ENCODE peak calls at places on chromosomes 7 and 10, in four cellular contexts. One of them, this sample, is unnamed.

GRCh38 chr10:131843089-131843595 is 57.7 kb upstream of the PPP2R2D start:
- DNase-seq in PC-3: no peak
- DNase-seq in NCI-H748 treated with DMSO at 0.1 percent for 48 hours: no peak
- DNase-seq in SK-N-SH: no peak
- DNase-seq in this sample: no peak

GRCh38 chr10:23051855-23052309 is 43.5 kb upstream of the MSRB2 start:
- DNase-seq in SK-N-SH: no peak
- DNase-seq in NCI-H748 treated with DMSO at 0.1 percent for 48 hours: no peak
- DNase-seq in PC-3: peak
- DNase-seq in this sample: peak

GRCh38 chr10:42939685-42940366 is 137.0 kb upstream of the RET start:
- DNase-seq in PC-3: no peak
- DNase-seq in NCI-H748 treated with DMSO at 0.1 percent for 48 hours: no peak
- DNase-seq in SK-N-SH: no peak
- DNase-seq in this sample: no peak

GRCh38 chr7:150431839-150432658 is 18.4 kb upstream of the GIMAP8 start:
- DNase-seq in PC-3: no peak
- DNase-seq in SK-N-SH: no peak
- DNase-seq in NCI-H748 treated with DMSO at 0.1 percent for 48 hours: no peak
- DNase-seq in this sample: no peak

GRCh38 chr10:31197886-31198285 is 121.1 kb upstream of the ZEB1 start:
- DNase-seq in NCI-H748 treated with DMSO at 0.1 percent for 48 hours: no peak
- DNase-seq in PC-3: peak
- DNase-seq in SK-N-SH: no peak
- DNase-seq in this sample: peak

GRCh38 chr7:142808802-142809583 is 38.2 kb downstream of the PRSS2 start:
- DNase-seq in PC-3: peak
- DNase-seq in NCI-H748 treated with DMSO at 0.1 percent for 48 hours: no peak
- DNase-seq in SK-N-SH: no peak
- DNase-seq in this sample: peak

GRCh38 chr10:58293989-58294388 is 25.0 kb downstream of the CISD1 start:
- DNase-seq in NCI-H748 treated with DMSO at 0.1 percent for 48 hours: no peak
- DNase-seq in PC-3: no peak
- DNase-seq in SK-N-SH: no peak
- DNase-seq in this sample: no peak

GRCh38 chr10:68261132-68261856 is 29.4 kb upstream of the ATOH7 start:
- DNase-seq in PC-3: no peak
- DNase-seq in SK-N-SH: no peak
- DNase-seq in NCI-H748 treated with DMSO at 0.1 percent for 48 hours: no peak
- DNase-seq in this sample: peak

GRCh38 chr7:18495412-18496335 is at the start of gene HDAC9:
- DNase-seq in PC-3: no peak
- DNase-seq in NCI-H748 treated with DMSO at 0.1 percent for 48 hours: peak
- DNase-seq in SK-N-SH: peak
- DNase-seq in this sample: peak

GRCh38 chr10:124091646-124092269 is 1.6 kb downstream of the CHST15 start:
- DNase-seq in NCI-H748 treated with DMSO at 0.1 percent for 48 hours: no peak
- DNase-seq in PC-3: no peak
- DNase-seq in SK-N-SH: peak
- DNase-seq in this sample: peak

GRCh38 chr7:44225566-44226395 is 25.0 kb downstream of the YKT6 start:
- DNase-seq in PC-3: no peak
- DNase-seq in NCI-H748 treated with DMSO at 0.1 percent for 48 hours: no peak
- DNase-seq in SK-N-SH: peak
- DNase-seq in this sample: no peak

GRCh38 chr7:140316165-140316661 is 82.1 kb downstream of the SLC37A3 start:
- DNase-seq in NCI-H748 treated with DMSO at 0.1 percent for 48 hours: no peak
- DNase-seq in SK-N-SH: no peak
- DNase-seq in PC-3: peak
- DNase-seq in this sample: peak

GRCh38 chr7:151349507-151349853 is 7.9 kb downstream of the NUB1 start:
- DNase-seq in PC-3: no peak
- DNase-seq in NCI-H748 treated with DMSO at 0.1 percent for 48 hours: no peak
- DNase-seq in SK-N-SH: no peak
- DNase-seq in this sample: no peak

GRCh38 chr10:122849900-122850605 is 4.4 kb upstream of the CUZD1 start:
- DNase-seq in SK-N-SH: no peak
- DNase-seq in NCI-H748 treated with DMSO at 0.1 percent for 48 hours: no peak
- DNase-seq in PC-3: peak
- DNase-seq in this sample: peak

GRCh38 chr10:92740762-92741161 is 51.0 kb downstream of the HHEX start:
- DNase-seq in NCI-H748 treated with DMSO at 0.1 percent for 48 hours: no peak
- DNase-seq in PC-3: no peak
- DNase-seq in SK-N-SH: no peak
- DNase-seq in this sample: no peak

GRCh38 chr7:2078899-2079298 is 153.8 kb downstream of the MAD1L1 start:
- DNase-seq in PC-3: no peak
- DNase-seq in NCI-H748 treated with DMSO at 0.1 percent for 48 hours: no peak
- DNase-seq in SK-N-SH: peak
- DNase-seq in this sample: no peak

GRCh38 chr10:128693493-128694132 is 567.4 kb upstream of the MKI67 start:
- DNase-seq in PC-3: no peak
- DNase-seq in SK-N-SH: no peak
- DNase-seq in NCI-H748 treated with DMSO at 0.1 percent for 48 hours: no peak
- DNase-seq in this sample: no peak

GRCh38 chr7:55381696-55382095 is 16.6 kb downstream of the LANCL2 start:
- DNase-seq in PC-3: no peak
- DNase-seq in SK-N-SH: no peak
- DNase-seq in NCI-H748 treated with DMSO at 0.1 percent for 48 hours: no peak
- DNase-seq in this sample: no peak

GRCh38 chr7:44182827-44183226 is 6.4 kb downstream of the GCK start:
- DNase-seq in SK-N-SH: no peak
- DNase-seq in PC-3: no peak
- DNase-seq in NCI-H748 treated with DMSO at 0.1 percent for 48 hours: no peak
- DNase-seq in this sample: no peak

GRCh38 chr10:103845983-103846382 is 9.4 kb downstream of the SH3PXD2A start:
- DNase-seq in SK-N-SH: no peak
- DNase-seq in NCI-H748 treated with DMSO at 0.1 percent for 48 hours: no peak
- DNase-seq in PC-3: no peak
- DNase-seq in this sample: no peak

GRCh38 chr7:41890631-41891265 is 187.9 kb upstream of the INHBA start:
- DNase-seq in NCI-H748 treated with DMSO at 0.1 percent for 48 hours: no peak
- DNase-seq in PC-3: no peak
- DNase-seq in SK-N-SH: no peak
- DNase-seq in this sample: no peak

GRCh38 chr10:43220971-43221418 is 45.9 kb downstream of the RASGEF1A start:
- DNase-seq in NCI-H748 treated with DMSO at 0.1 percent for 48 hours: no peak
- DNase-seq in PC-3: no peak
- DNase-seq in SK-N-SH: no peak
- DNase-seq in this sample: peak

This sample was measured in kidney tubule cell.